ENCODE peak calls at places on chromosome 6, in four cellular contexts. H, Q, C and U are unnamed samples.

GRCh38 chr6:89197141-89197540 is 20.0 kb downstream of the GABRR1 start:
- DNase-seq in H (no peak), Q (no peak), C (no peak), U (no peak)

GRCh38 chr6:24358219-24358821 is 461 bp upstream of the DCDC2 start:
- DNase-seq in H (no peak), Q (no peak), C (no peak), U (no peak)

GRCh38 chr6:110878751-110879539 is 4.4 kb downstream of the AMD1 start:
- DNase-seq in H (no peak), Q (no peak), C (no peak), U (no peak)

GRCh38 chr6:14108571-14109410 is 8.8 kb upstream of the CD83 start:
- DNase-seq in H (no peak), Q (no peak), C (peak; percentile 97), U (no peak)

GRCh38 chr6:17431581-17431980 is 38.2 kb downstream of the CAP2 start:
- DNase-seq in H (peak; percentile 20), Q (no peak), C (no peak), U (peak; percentile 36)

GRCh38 chr6:77178821-77179220 is 284.5 kb downstream of the HTR1B start:
- DNase-seq in H (no peak), Q (no peak), C (no peak), U (no peak)

GRCh38 chr6:95804847-95805541 is 210.8 kb upstream of the FUT9 start:
- DNase-seq in H (peak; percentile 98), Q (no peak), C (no peak), U (no peak)

GRCh38 chr6:22015944-22016343 is 280.9 kb downstream of the PRL start:
- DNase-seq in H (no peak), Q (no peak), C (no peak), U (no peak)

GRCh38 chr6:75376347-75377024 is 91.9 kb upstream of the TMEM30A start:
- DNase-seq in H (no peak), Q (no peak), C (no peak), U (no peak)

GRCh38 chr6:43009124-43009523 is 4.6 kb downstream of the MEA1 start:
- DNase-seq in H (peak; percentile 49), Q (no peak), C (no peak), U (no peak)

GRCh38 chr6:43078651-43079050 is 2.5 kb downstream of the PTK7 start:
- DNase-seq in H (no peak), Q (no peak), C (no peak), U (no peak)

GRCh38 chr6:3271756-3272155 is 13.0 kb downstream of the PSMG4 start:
- DNase-seq in H (no peak), Q (no peak), C (no peak), U (no peak)

GRCh38 chr6:94323853-94324252 is 904.5 kb upstream of the EPHA7 start:
- DNase-seq in H (no peak), Q (no peak), C (no peak), U (peak; percentile 6)

GRCh38 chr6:131443514-131443913 is 129.5 kb upstream of the ARG1 start:
- DNase-seq in H (no peak), Q (no peak), C (no peak), U (no peak)

GRCh38 chr6:100404051-100404450 is 60.7 kb downstream of the SIM1 start:
- DNase-seq in H (no peak), Q (no peak), C (no peak), U (no peak)

GRCh38 chr6:151119823-151120524 is 119.8 kb upstream of the AKAP12 start:
- DNase-seq in H (peak; percentile 96), Q (no peak), C (no peak), U (no peak)
- TF ChIP-seq YY1 in H (peak; percentile 32), Q (no peak), C (no peak), U (no peak)

DNA sequence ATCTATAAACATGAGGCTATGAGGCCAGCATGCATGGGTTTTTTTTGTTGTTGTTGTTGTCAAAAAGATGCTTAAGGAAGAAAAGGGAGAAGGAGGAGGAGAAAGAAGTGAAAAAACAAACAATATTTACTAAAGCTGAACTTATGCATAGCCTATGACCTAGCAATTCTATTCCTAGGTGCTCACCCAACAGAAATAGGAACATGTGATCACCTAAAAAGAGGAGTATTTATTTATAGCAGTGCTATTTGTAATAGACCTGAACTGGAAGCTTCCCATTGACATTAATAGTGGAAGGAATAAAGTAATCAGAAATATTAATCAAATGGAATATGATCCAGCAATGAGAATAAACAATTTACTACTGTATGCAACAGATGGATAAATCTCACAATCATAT is 156.5 kb upstream of the OLIG3 start:
- DNase-seq in H (no peak), Q (no peak), C (no peak), U (no peak)
- TF ChIP-seq SUZ12 in H (no peak), Q (no peak), C (no peak), U (no peak)

DNA sequence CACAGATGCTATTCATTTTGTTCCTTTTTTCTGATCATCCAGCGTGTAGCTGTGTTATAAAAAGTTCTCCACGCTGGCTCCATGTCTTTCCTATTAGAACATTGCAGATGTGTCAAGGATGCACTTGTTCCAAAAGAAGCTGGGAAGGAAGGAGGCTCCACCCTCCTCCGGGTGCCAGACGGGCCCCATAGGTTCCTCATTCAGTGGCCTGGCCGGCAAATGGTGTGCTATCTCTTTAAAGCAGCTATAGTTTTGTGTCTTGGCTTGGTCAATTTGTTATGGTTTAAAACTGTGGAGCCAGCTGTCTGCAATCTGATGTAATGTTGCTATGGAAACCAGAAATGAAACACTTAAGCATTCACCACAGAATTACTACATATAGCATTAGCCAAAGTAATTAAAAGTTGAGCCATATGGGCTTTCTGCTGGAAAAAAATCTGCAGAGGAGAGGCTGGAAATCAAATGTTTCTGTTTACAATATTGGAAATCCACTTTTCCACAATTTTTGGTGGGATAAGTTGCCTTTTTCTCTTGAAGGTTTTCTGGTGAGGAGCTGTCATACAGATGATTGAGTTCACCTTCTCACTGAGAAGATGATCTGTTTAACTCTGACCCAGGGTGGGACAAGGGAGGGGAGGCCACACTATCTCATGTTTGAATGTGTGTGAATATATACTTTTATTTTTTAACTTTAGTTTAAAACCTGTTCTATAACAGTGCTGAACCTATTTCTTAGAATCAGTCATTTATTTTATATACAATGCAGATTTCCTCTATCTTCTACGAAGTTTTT is 167.3 kb downstream of the SASH1 start:
- DNase-seq in H (no peak), Q (no peak), C (no peak), U (no peak)
- H3K4me3 ChIP-seq in H (no peak overlapping the region), Q (no peak overlapping the region), C (no peak overlapping the region), U (no peak overlapping the region)

DNA sequence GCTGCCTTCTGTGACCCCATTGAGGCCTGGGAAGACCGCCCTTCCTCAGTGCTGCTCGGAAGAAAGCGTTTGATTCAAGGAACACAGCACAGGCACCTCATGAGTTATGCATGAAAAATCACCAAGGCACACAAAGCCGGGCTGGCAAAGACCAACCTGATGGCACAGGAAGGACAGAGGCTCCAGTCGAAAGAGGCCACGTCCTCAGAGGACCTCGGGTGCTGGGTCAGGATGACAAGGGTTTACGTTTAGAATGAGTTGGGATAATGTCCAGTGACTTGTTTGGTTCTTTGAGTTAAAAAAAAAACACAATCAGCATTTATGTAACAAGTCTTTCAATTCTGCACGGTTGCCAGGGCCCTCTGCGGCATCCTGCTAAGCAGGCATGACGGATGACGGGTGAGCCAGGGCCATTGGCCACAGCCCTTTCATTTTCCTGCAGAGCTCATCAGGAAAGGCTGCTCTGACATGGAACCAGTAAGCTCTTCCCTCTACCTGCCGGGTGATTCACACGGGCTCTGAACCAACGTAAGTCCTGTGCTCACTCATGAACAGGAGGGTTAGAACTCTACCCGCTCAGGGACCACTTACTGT is 112.8 kb downstream of the DACT2 start:
- DNase-seq in H (no peak), Q (no peak), C (no peak), U (no peak)
- TF ChIP-seq YY1 in H (no peak), Q (no peak), C (no peak), U (no peak)

GRCh38 chr6:35594503-35595186 is 81.9 kb upstream of the TULP1 start:
- DNase-seq in H (no peak), Q (no peak), C (no peak), U (no peak)

GRCh38 chr6:35599761-35600658 is 87.3 kb upstream of the TULP1 start:
- DNase-seq in H (no peak), Q (no peak), C (no peak), U (no peak)

GRCh38 chr6:35592178-35592577 is 79.5 kb upstream of the TULP1 start:
- DNase-seq in H (no peak), Q (no peak), C (no peak), U (no peak)

GRCh38 chr6:35600659-35601125 is 88.0 kb upstream of the TULP1 start:
- DNase-seq in H (no peak), Q (no peak), C (no peak), U (no peak)

GRCh38 chr6:35596448-35597442 is 84.0 kb upstream of the TULP1 start:
- DNase-seq in H (no peak), Q (no peak), C (no peak), U (no peak)
- TF ChIP-seq SUZ12 in H (no peak), Q (no peak), C (no peak), U (no peak)

DNA sequence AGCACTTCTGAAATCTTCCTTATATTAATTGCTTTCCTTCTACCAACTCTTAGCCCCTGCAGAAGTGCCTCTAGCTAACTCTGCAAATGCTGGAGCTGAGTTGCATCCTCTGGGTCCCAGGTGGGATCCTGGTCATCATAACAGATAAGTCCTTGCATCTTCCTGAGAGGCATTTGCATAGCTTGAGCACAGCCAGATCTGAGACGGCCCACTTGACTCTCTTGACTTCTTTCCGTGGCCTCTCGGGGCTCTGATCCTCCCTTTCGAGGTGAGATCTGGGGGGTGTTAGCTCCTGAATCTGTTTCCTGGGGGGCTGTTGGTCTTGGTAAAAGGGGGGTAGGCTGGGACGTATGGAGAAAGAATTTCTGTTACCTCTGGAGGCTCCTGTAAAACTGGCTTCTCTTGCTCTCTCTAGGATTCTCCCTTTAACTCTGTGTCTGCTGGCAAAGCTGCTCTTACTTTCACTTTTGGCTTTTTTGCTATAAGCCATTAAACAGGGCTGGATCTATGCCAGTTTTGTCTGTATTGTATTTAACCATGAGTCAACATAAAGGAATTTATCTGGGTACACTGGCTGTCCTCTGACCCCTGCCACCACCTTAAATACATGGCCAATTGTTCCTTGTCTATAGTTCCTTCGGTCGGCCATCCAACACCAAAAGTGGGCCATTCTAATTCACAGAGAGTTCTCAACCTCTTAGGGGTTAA is 223.1 kb upstream of the SYNCRIP start:
- DNase-seq in H (peak; percentile 74), Q (no peak), C (no peak), U (peak; percentile 16)
- H3K4me3 ChIP-seq in H (peak overlapping the region; percentile 54), Q (no peak overlapping the region), C (peak overlapping the region; percentile 14), U (no peak overlapping the region)

DNA sequence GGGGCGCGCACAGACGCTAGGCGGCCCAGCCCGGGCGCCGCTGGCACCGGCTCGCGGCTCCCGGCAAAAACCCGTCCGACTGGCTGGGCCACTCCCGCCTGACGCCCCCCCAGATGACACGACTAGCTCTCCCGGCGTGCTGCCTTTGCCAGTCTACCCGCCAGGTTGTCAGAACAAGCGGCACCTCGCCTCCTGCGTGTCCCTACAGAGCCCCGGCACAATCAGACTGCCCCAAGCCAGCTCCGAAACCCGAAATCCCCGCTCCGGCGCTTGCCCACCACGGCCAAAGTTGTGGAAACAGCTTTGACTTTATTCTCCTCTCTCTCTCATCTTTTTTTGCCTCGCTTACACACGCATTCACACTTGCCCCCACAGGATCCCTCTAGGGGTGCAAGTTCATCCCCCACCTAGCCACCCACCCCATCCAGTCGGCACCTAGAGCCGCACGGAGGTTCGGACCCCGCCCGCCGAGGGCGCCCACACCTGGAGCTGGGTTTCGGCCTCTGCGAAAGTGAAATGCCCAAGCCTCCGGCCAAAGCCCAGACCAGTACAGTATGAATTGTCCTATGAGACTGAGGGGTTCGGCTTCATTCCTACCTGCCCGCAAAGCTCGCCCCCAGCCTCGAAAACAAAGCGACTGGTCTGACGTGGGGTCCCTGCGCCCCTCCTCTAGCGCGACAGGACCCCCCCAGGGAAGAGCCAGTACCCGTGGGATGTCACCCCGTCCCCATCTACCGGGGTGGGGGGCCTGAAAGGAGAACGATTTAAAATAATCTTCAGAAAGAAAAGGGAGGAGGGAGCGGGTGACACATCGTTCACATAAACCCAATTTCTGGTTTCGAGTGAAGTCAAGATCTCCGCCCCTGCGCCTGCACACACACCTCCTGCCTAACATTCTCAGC is 1.7 kb downstream of the TFAP2A start:
- DNase-seq in H (no peak), Q (no peak), C (no peak), U (no peak)
- TF ChIP-seq YY1 in H (no peak), Q (no peak), C (no peak), U (no peak)